ENCODE peak calls at places on chromosomes 2 and 18, in five cellular contexts. W is fibroblast of the aortic adventitia; X is NCI-H226; A is right atrium auricular region; Y is activated naive CD8-positive, alpha-beta T cell treated with anti-CD3 and anti-CD28 coated beads, Interleukin-2, amount 50 U/mL, for 24 hours. I is an unnamed sample.

GRCh38 chr2:36812196-36812595 is 115.7 kb downstream of the VIT start:
- DNase-seq in X (no peak), W (no peak), A (no peak), Y (no peak), I (no peak)

GRCh38 chr2:102147935-102148334 is 5.4 kb downstream of the IL1R1 start:
- DNase-seq in A (peak), Y (peak), W (peak), X (peak), I (no peak)

GRCh38 chr18:45664824-45665763 is 49.8 kb downstream of the SLC14A2 start:
- DNase-seq in X (peak), A (peak), W (peak), Y (peak), I (peak)

GRCh38 chr2:162712598-162712997 is 126.0 kb downstream of the KCNH7 start:
- DNase-seq in Y (no peak), W (no peak), X (no peak), A (no peak), I (no peak)

GRCh38 chr18:50424877-50425690 is 50.2 kb downstream of the SKA1 start:
- DNase-seq in A (no peak), W (peak), Y (no peak), X (peak), I (no peak)

GRCh38 chr2:47339745-47340541 is 63.0 kb upstream of the MSH2 start:
- DNase-seq in A (no peak), Y (no peak), X (peak), W (peak), I (peak)

GRCh38 chr18:69968073-69968472 is 20.4 kb upstream of the CD226 start:
- DNase-seq in X (no peak), W (no peak), A (no peak), Y (no peak), I (no peak)

GRCh38 chr2:160209457-160209856 is 9.4 kb upstream of the ITGB6 start:
- DNase-seq in X (peak), Y (no peak), W (peak), A (no peak), I (peak)

GRCh38 chr18:62329676-62330454 is 4.8 kb downstream of the TNFRSF11A start:
- DNase-seq in X (no peak), W (peak), A (peak), Y (peak), I (peak)

GRCh38 chr2:173307287-173307686 is 47.4 kb upstream of the CDCA7 start:
- DNase-seq in X (no peak), W (no peak), A (no peak), Y (no peak), I (no peak)

GRCh38 chr2:204078003-204078698 is 141.6 kb downstream of the ICOS start:
- DNase-seq in X (no peak), A (no peak), Y (no peak), W (no peak), I (no peak)

GRCh38 chr2:186917866-186918265 is 68.9 kb upstream of the ZSWIM2 start:
- DNase-seq in Y (no peak), X (no peak), A (no peak), W (no peak), I (peak)

GRCh38 chr2:97891611-97892010 is 104.1 kb downstream of the TMEM131 start:
- DNase-seq in W (no peak), Y (no peak), X (no peak), A (no peak), I (no peak)

GRCh38 chr2:128781888-128782385 is 463.3 kb upstream of the HS6ST1 start:
- DNase-seq in A (peak), X (no peak), W (no peak), Y (no peak), I (no peak)

GRCh38 chr18:23938046-23938756 is 76.4 kb upstream of the TTC39C start:
- DNase-seq in Y (no peak), X (no peak), W (no peak), A (no peak), I (no peak)

GRCh38 chr18:79791141-79791972 is 6.4 kb upstream of the KCNG2 start:
- DNase-seq in A (peak), X (peak), Y (no peak), W (peak), I (peak)

GRCh38 chr18:64653068-64653467 is 504.2 kb upstream of the LINC00305 start:
- DNase-seq in W (no peak), X (no peak), A (no peak), Y (no peak), I (no peak)

GRCh38 chr2:55883829-55884228 is 39.8 kb downstream of the EFEMP1 start:
- DNase-seq in X (no peak), A (no peak), Y (no peak), W (no peak), I (no peak)

GRCh38 chr18:23211146-23211545 is 75.9 kb downstream of the CABLES1 start:
- DNase-seq in W (no peak), Y (no peak), A (no peak), X (no peak), I (no peak)

GRCh38 chr2:49914281-49914680 is 760.0 kb upstream of the FSHR start:
- DNase-seq in Y (no peak), X (no peak), A (no peak), W (no peak), I (no peak)